ENCODE peak calls at places on chromosomes 6 and 20, in five cellular contexts. F is IMR-90, U is neuronal stem cell, O is H1, S is trophoblast cell. P is an unnamed sample. For H3K4me1, the result is how much of the 10 kb centered on the place peaks cover.

GRCh38 chr6:53960311-53960710 is 150.9 kb upstream of the MLIP start:
- DNase-seq in F (peak), U (no peak), O (no peak), S (no peak), P (peak)

GRCh38 chr6:159982726-159983506 is 14.0 kb downstream of the IGF2R start:
- DNase-seq in F (peak), U (no peak), O (no peak), S (no peak), P (no peak)

GRCh38 chr6:150490586-150490985 is 109.1 kb upstream of the PLEKHG1 start:
- DNase-seq in F (no peak), U (no peak), O (no peak), S (peak), P (peak)

GRCh38 chr20:46243707-46244628 is 64.3 kb downstream of the CDH22 start:
- DNase-seq in F (peak), U (no peak), O (no peak), S (no peak), P (peak)

GRCh38 chr6:61558796-61559195 is 727.2 kb downstream of the KHDRBS2 start:
- DNase-seq in F (no peak), U (no peak), O (no peak), S (no peak), P (no peak)

GRCh38 chr20:17622086-17622850 is 52.4 kb downstream of the DSTN start:
- DNase-seq in F (no peak), U (no peak), O (no peak), S (no peak), P (no peak)

GRCh38 chr20:6765469-6766058 is 1.9 kb upstream of the BMP2 start:
- DNase-seq in F (peak), U (peak), O (no peak), S (no peak), P (peak)

GRCh38 chr6:35691027-35691824 is 2.5 kb upstream of the FKBP5 start:
- DNase-seq in F (peak), U (no peak), O (no peak), S (no peak), P (no peak)

GRCh38 chr6:12369781-12370262 is 79.7 kb downstream of the EDN1 start:
- DNase-seq in F (no peak), U (no peak), O (no peak), S (peak), P (peak)

GRCh38 chr6:52253494-52253893 is 9.2 kb upstream of the IL17F start:
- DNase-seq in F (no peak), U (no peak), O (no peak), S (no peak), P (no peak)

GRCh38 chr6:138765896-138766487 is 7.6 kb upstream of the CCDC28A start:
- DNase-seq in F (peak), U (no peak), O (no peak), S (peak), P (peak)

GRCh38 chr6:38725414-38726183 is 10.5 kb downstream of the DNAH8 start:
- DNase-seq in F (no peak), U (no peak), O (no peak), S (no peak), P (no peak)

GRCh38 chr6:110529355-110529754 is 52.9 kb upstream of the SLC22A16 start:
- DNase-seq in F (peak), U (no peak), O (no peak), S (no peak), P (no peak)

GRCh38 chr6:110527516-110527915 is 51.1 kb upstream of the SLC22A16 start:
- DNase-seq in F (no peak), U (no peak), O (no peak), S (no peak), P (no peak)

GRCh38 chr6:110526731-110527130 is 50.3 kb upstream of the SLC22A16 start:
- DNase-seq in F (no peak), U (no peak), O (no peak), S (no peak), P (no peak)

GRCh38 chr6:110528930-110529325 is 52.5 kb upstream of the SLC22A16 start:
- DNase-seq in F (no peak), U (no peak), O (no peak), S (no peak), P (no peak)

GRCh38 chr6:110528051-110528929 is 51.9 kb upstream of the SLC22A16 start:
- DNase-seq in F (peak), U (peak), O (no peak), S (peak), P (peak)
- H3K18ac ChIP-seq in F (peak), U (no peak), O (no peak), S (no peak), P (no peak)

DNA sequence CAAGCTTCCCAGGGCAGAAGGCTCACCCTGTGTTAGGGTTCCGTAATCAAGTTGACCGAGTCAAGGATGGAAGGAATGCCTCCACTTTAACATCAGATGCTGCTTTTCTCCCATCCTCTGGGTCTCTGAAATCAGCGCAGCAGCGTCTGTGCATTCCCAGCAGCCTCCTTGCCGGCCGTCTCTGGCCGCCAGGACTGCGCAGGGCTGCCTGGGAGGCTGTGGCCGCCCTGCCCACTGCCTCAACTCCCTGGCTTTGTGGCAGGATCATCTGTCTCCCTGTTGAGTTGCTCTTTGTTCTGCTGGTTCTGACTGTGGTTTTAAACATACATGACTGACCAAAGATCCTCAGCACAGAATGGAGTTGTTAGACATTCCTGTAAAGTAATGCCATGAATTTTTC is 56.5 kb downstream of the DLL1 start:
- DNase-seq in F (no peak), U (peak), O (no peak), S (no peak), P (no peak)
- H3K4me1 ChIP-seq in F (under half), U (under half), O (under half), S (under half), P (under half)

DNA sequence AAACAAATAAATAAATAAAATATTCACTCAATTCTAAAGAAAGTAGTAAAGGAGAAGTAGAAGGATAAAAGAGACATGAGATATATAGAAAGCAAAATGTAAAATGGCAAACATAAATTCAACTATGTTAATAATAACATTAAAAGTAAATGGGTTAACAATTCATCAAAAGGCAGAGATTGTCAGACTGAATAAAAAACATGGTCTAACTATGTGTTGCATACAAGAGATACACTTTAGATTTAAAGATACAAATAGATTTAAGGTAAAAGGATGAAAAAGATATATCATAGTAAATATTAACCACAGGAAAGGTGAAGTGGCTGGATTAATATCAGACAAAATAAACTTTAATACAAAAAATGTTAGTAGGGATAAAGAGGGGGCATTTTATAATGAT is 35.8 kb upstream of the PDE10A start:
- DNase-seq in F (no peak), U (no peak), O (no peak), S (no peak), P (no peak)
- H3K18ac ChIP-seq in F (no peak), U (no peak), O (no peak), S (no peak), P (no peak)

GRCh38 chr6:90217621-90218496 is 78.8 kb downstream of the BACH2 start:
- DNase-seq in F (no peak), U (no peak), O (peak), S (peak), P (no peak)

GRCh38 chr6:90212274-90212673 is 84.4 kb downstream of the BACH2 start:
- DNase-seq in F (no peak), U (no peak), O (no peak), S (no peak), P (no peak)

GRCh38 chr6:90214966-90215365 is 81.7 kb downstream of the BACH2 start:
- DNase-seq in F (no peak), U (no peak), O (no peak), S (no peak), P (peak)

GRCh38 chr6:90216081-90216977 is 80.3 kb downstream of the BACH2 start:
- DNase-seq in F (peak), U (peak), O (no peak), S (no peak), P (peak)

GRCh38 chr6:90214461-90214860 is 82.2 kb downstream of the BACH2 start:
- DNase-seq in F (no peak), U (no peak), O (no peak), S (no peak), P (no peak)
- H3K4me1 ChIP-seq in F (under half), U (under half), O (under half), S (under half), P (under half)

GRCh38 chr20:1846341-1846740 is 48.9 kb upstream of the SIRPA start:
- DNase-seq in F (no peak), U (no peak), O (no peak), S (no peak), P (no peak)
- H3K18ac ChIP-seq in F (no peak), U (no peak), O (no peak), S (no peak), P (no peak)

GRCh38 chr6:167575201-167575696 is 250.4 kb downstream of the TTLL2 start:
- DNase-seq in F (no peak), U (no peak), O (no peak), S (no peak), P (no peak)
- H3K4me1 ChIP-seq in F (under half), U (under half), O (under half), S (under half), P (under half)

DNA sequence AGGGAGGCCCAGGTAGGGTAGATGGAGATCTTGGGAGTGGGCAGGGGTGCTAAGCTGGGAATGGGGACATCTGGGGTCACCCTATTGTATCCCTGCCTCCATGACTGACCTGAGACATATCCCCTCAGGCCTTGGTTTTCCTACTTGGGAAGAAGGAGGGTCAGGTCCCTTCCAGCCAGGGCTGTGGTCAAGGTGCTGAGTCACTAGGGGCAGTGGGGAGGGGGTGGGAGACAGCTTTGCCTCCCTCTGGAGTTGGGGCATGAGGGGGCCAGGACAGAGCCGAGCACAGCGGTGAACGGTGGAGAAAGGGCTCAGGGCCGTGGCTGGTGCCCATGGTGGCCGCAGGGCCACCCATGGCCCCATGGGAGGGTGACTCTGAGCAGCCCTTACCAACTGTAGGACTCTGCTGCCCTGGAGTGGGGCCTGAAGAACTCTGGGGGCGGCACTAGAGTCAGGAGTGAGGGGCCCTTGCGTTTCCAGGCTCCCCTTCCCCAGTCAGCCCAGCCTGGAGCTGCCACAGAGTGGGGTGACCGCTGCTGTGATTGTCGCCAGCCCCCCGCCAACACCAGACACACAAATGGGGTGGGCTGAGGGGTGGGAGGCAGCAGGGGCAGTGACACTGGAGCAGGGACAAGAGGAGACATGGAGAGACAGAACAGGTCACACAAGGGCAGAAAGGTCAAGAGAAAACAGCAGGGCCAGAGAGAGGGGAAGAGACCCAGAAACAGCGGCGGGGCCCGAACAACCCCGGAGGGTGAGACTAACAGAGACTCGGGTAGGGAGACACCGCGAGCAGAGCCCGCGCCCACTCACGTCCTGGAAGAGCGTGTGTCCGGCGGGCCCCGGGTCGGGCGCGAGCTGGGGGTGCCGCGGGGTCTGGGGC is 576 bp downstream of the NECAB3 start:
- DNase-seq in F (peak), U (no peak), O (no peak), S (no peak), P (no peak)
- H3K18ac ChIP-seq in F (peak), U (peak), O (peak), S (peak), P (peak)

GRCh38 chr6:106533079-106533478 is 96.2 kb downstream of the RTN4IP1 start:
- DNase-seq in F (no peak), U (no peak), O (no peak), S (peak), P (peak)
- H3K4me1 ChIP-seq in F (under half), U (under half), O (under half), S (under half), P (under half)

GRCh38 chr6:95577317-95578105 is at the start of gene MANEA:
- DNase-seq in F (peak), U (peak), O (peak), S (peak), P (peak)
- H3K18ac ChIP-seq in F (peak), U (peak), O (peak), S (peak), P (peak)

P was measured in mesendoderm.